ENCODE peak calls at places on chromosomes 13 and 19, in four cellular contexts. I is GM12878, V is GM12891, T is K562. L is an unnamed sample.
A peak's percentile ranks its signal among the peaks of the same experiment; 100 is the strongest.

GRCh38 chr19:6066661-6067646 is 43.3 kb downstream of the RFX2 start:
- DNase-seq in V (no peak), T (peak; percentile 42), I (no peak), L (peak; percentile 88)

GRCh38 chr13:97855570-97855970 is 97.9 kb upstream of the IPO5 start:
- DNase-seq in V (no peak), T (peak; percentile 39), I (peak; percentile 13), L (peak; percentile 15)

GRCh38 chr13:59447846-59448620 is 715.7 kb downstream of the DIAPH3 start:
- DNase-seq in V (no peak), I (no peak), T (no peak), L (no peak)

GRCh38 chr19:1513492-1514294 is 874 bp upstream of the ADAMTSL5 start:
- DNase-seq in I (no peak), V (peak; percentile 72), T (peak; percentile 83), L (peak; percentile 52)

GRCh38 chr13:78806457-78806856 is 147.5 kb upstream of the OBI1 start:
- DNase-seq in I (no peak), V (no peak), T (no peak), L (no peak)

GRCh38 chr19:17332677-17333581 is 1.7 kb downstream of the ANO8 start:
- DNase-seq in I (peak; percentile 40), T (peak; percentile 94), V (no peak), L (no peak)

GRCh38 chr19:10687518-10688288 is 13.5 kb upstream of the QTRT1 start:
- DNase-seq in I (no peak), V (no peak), T (no peak), L (no peak)

GRCh38 chr13:39684531-39685137 is 29.2 kb downstream of the COG6 start:
- DNase-seq in I (no peak), T (peak; percentile 3), V (no peak), L (no peak)

GRCh38 chr19:46497773-46498172 is 2.1 kb upstream of the PNMA8B start:
- DNase-seq in I (no peak), V (no peak), T (no peak), L (no peak)

GRCh38 chr19:38664503-38665211 is 17.2 kb downstream of the ACTN4 start:
- DNase-seq in V (no peak), T (peak; percentile 79), I (no peak), L (peak; percentile 87)

GRCh38 chr19:31340059-31341025 is 8.9 kb downstream of the TSHZ3 start:
- DNase-seq in V (no peak), T (no peak), I (no peak), L (peak; percentile 67)

GRCh38 chr13:46629811-46630413 is 76.9 kb downstream of the LRCH1 start:
- DNase-seq in T (no peak), V (no peak), I (no peak), L (no peak)

GRCh38 chr19:52689804-52690394 is 44.9 kb downstream of the ZNF611 start:
- DNase-seq in V (no peak), T (peak; percentile 29), I (no peak), L (peak; percentile 36)

GRCh38 chr19:13830761-13831481 is 35.7 kb downstream of the ZSWIM4 start:
- DNase-seq in I (no peak), T (no peak), V (no peak), L (no peak)

GRCh38 chr13:97567510-97568243 is 133.7 kb downstream of the RAP2A start:
- DNase-seq in V (peak; percentile 20), T (no peak), I (peak; percentile 37), L (no peak)

GRCh38 chr13:30923423-30923822 is 9.0 kb upstream of the TEX26 start:
- DNase-seq in T (no peak), I (no peak), V (no peak), L (no peak)

GRCh38 chr13:77874406-77874805 is 44.2 kb downstream of the EDNRB start:
- DNase-seq in V (no peak), I (no peak), T (no peak), L (no peak)

GRCh38 chr19:710767-711166 is 2.0 kb downstream of the PALM start:
- DNase-seq in T (no peak), V (no peak), I (no peak), L (no peak)

GRCh38 chr13:98201178-98201577 is 24.1 kb upstream of the RNF113B start:
- DNase-seq in V (no peak), T (no peak), I (no peak), L (no peak)

GRCh38 chr13:73141292-73141771 is 82.5 kb downstream of the KLF5 start:
- DNase-seq in T (no peak), I (no peak), V (no peak), L (no peak)

GRCh38 chr13:42155251-42155650 is 106.8 kb downstream of the DGKH start:
- DNase-seq in I (no peak), T (no peak), V (no peak), L (no peak)

GRCh38 chr19:32662186-32662585 is 12.8 kb downstream of the ANKRD27 start:
- DNase-seq in T (no peak), V (no peak), I (no peak), L (peak; percentile 56)

GRCh38 chr19:10246511-10246910 is 5.5 kb upstream of the MRPL4 start:
- DNase-seq in V (no peak), I (no peak), T (no peak), L (no peak)

GRCh38 chr13:45490068-45490467 is 25.3 kb downstream of the COG3 start:
- DNase-seq in T (peak; percentile 7), V (no peak), I (no peak), L (no peak)

GRCh38 chr19:31448221-31448657 is 99.0 kb upstream of the TSHZ3 start:
- DNase-seq in T (no peak), V (no peak), I (no peak), L (no peak)

GRCh38 chr19:18364826-18365528 is 21.0 kb upstream of the GDF15 start:
- DNase-seq in V (no peak), I (no peak), T (peak; percentile 86), L (peak; percentile 34)

GRCh38 chr19:47471733-47472457 is at the start of gene SLC8A2:
- DNase-seq in T (peak; percentile 97), V (peak; percentile 74), I (no peak), L (peak; percentile 52)

GRCh38 chr19:16340092-16340491 is 15.5 kb downstream of the KLF2 start:
- DNase-seq in V (no peak), I (no peak), T (no peak), L (no peak)

GRCh38 chr13:20823071-20823470 is 49.3 kb upstream of the EEF1AKMT1 start:
- DNase-seq in V (no peak), I (no peak), T (no peak), L (no peak)

GRCh38 chr13:112897956-112898785 is 70.8 kb upstream of the MCF2L start:
- DNase-seq in I (no peak), V (no peak), T (no peak), L (no peak)

GRCh38 chr19:11155373-11156120 is at the start of gene SPC24:
- DNase-seq in T (peak; percentile 100), I (peak; percentile 94), V (peak; percentile 99), L (peak; percentile 99)

GRCh38 chr19:39483141-39483540 is 2.5 kb downstream of the TIMM50 start:
- DNase-seq in V (no peak), T (no peak), I (no peak), L (no peak)

GRCh38 chr19:1860133-1860775 is 3.1 kb downstream of the KLF16 start:
- DNase-seq in V (no peak), I (no peak), T (peak; percentile 71), L (peak; percentile 74)

GRCh38 chr13:29922281-29922821 is 71.9 kb upstream of the UBL3 start:
- DNase-seq in T (no peak), I (no peak), V (no peak), L (no peak)

GRCh38 chr19:11420894-11421606 is 1.9 kb upstream of the RGL3 start:
- DNase-seq in I (no peak), V (no peak), T (peak; percentile 16), L (no peak)

GRCh38 chr13:50158385-50159165 is 143.3 kb downstream of the KCNRG start:
- DNase-seq in I (no peak), T (no peak), V (no peak), L (no peak)

GRCh38 chr13:50159613-50160012 is 144.4 kb downstream of the KCNRG start:
- DNase-seq in I (no peak), T (no peak), V (no peak), L (no peak)

GRCh38 chr13:50161052-50161451 is 145.8 kb downstream of the KCNRG start:
- DNase-seq in I (no peak), V (no peak), T (peak; percentile 10), L (no peak)

GRCh38 chr13:50162001-50162400 is 146.8 kb downstream of the KCNRG start:
- DNase-seq in T (no peak), I (no peak), V (no peak), L (peak; percentile 12)

GRCh38 chr13:50162567-50162966 is 147.3 kb downstream of the KCNRG start:
- DNase-seq in I (no peak), V (no peak), T (no peak), L (no peak)
- TF ChIP-seq SPI1 in I (no peak), V (no peak), T (no peak), L (no peak)

DNA sequence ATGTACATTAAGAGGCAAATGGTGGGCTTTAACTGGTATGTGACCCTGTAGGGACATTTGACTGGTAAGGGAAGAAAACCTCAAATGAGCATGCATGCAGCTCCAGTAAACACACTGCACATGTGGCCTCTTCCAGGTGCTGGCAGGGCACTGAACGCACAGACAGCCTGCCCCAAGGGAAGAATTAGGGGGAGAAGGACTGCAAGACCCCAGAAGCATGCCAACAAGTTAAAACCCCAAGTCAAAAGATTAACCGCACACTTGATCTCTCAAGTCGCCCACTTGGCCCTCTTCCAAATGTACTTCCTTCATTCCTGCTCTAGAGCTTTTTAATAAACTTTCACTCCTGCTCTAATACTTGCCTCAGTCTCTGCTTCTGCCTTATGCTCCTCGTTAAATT is 46.9 kb upstream of the SLITRK1 start:
- DNase-seq in T (no peak), I (no peak), V (no peak), L (no peak)
- TF ChIP-seq SPI1 in T (no peak), I (no peak), V (no peak), L (no peak)

GRCh38 chr13:51919531-51919930 is 57.8 kb downstream of the CCDC70 start:
- DNase-seq in T (no peak), I (no peak), V (no peak), L (no peak)
- TF ChIP-seq SPI1 in T (no peak), I (no peak), V (no peak), L (no peak)

GRCh38 chr13:50227356-50227755 is 212.1 kb downstream of the KCNRG start:
- DNase-seq in V (no peak), I (no peak), T (no peak), L (no peak)
- TF ChIP-seq SPI1 in V (no peak), I (no peak), T (no peak), L (no peak)

GRCh38 chr19:12648088-12648487 is 18.5 kb downstream of the MAN2B1 start:
- DNase-seq in I (no peak), T (peak; percentile 53), V (no peak), L (no peak)
- TF ChIP-seq SPI1 in I (no peak), T (no peak), V (no peak), L (no peak)

GRCh38 chr13:107117327-107118012 is 549.5 kb upstream of the ARGLU1 start:
- DNase-seq in T (no peak), I (no peak), V (no peak), L (no peak)
- TF ChIP-seq SPI1 in T (no peak), I (no peak), V (no peak), L (no peak)

GRCh38 chr13:19618925-19619324 is 14.5 kb upstream of the MPHOSPH8 start:
- DNase-seq in V (peak; percentile 29), I (no peak), T (peak; percentile 28), L (no peak)

GRCh38 chr13:19622189-19622588 is 11.3 kb upstream of the MPHOSPH8 start:
- DNase-seq in I (no peak), T (no peak), V (no peak), L (no peak)
- TF ChIP-seq SPI1 in I (no peak), T (no peak), V (no peak), L (no peak)

GRCh38 chr19:50492303-50493052 is 15.8 kb upstream of the GARIN5A start:
- DNase-seq in V (no peak), T (peak; percentile 57), I (no peak), L (peak; percentile 38)
- TF ChIP-seq SPI1 in V (no peak), T (no peak), I (no peak), L (no peak)

L was measured in HL-60.